ENCODE peak calls at places on chromosomes 3 and 15, in four cellular contexts. T is GM23248, G is GM23338, E is PC-3. N is an unnamed sample.

GRCh38 chr3:60953406-60953805 is 297.8 kb downstream of the FHIT start:
- DNase-seq in T (peak), G (no peak), E (peak), N (no peak)

GRCh38 chr15:96421211-96421610 is 90.7 kb downstream of the NR2F2 start:
- DNase-seq in T (peak), G (peak), E (no peak), N (peak)

GRCh38 chr3:83320726-83321125 is 1559.3 kb upstream of the GBE1 start:
- DNase-seq in T (no peak), G (no peak), E (peak), N (no peak)

GRCh38 chr15:79779739-79780138 is 117.1 kb downstream of the MTHFS start:
- DNase-seq in T (no peak), G (no peak), E (no peak), N (no peak)

GRCh38 chr3:21377366-21377765 is 373.6 kb downstream of the ZNF385D start:
- DNase-seq in T (no peak), G (no peak), E (no peak), N (no peak)

GRCh38 chr3:15581471-15582394 is 19.6 kb downstream of the HACL1 start:
- DNase-seq in T (no peak), G (no peak), E (no peak), N (no peak)

GRCh38 chr3:62493116-62493801 is 119.9 kb upstream of the FEZF2 start:
- DNase-seq in T (peak), G (peak), E (no peak), N (peak)

GRCh38 chr3:129061888-129062834 is 1.6 kb downstream of the GP9 start:
- DNase-seq in T (no peak), G (no peak), E (no peak), N (no peak)

GRCh38 chr3:156657862-156658731 is 16.3 kb upstream of the TIPARP start:
- DNase-seq in T (no peak), G (no peak), E (no peak), N (no peak)

GRCh38 chr3:190425833-190426232 is 23.9 kb downstream of the TMEM207 start:
- DNase-seq in T (no peak), G (no peak), E (no peak), N (no peak)

GRCh38 chr15:72790302-72790955 is 6.9 kb upstream of the ADPGK start:
- DNase-seq in T (peak), G (no peak), E (no peak), N (no peak)

GRCh38 chr3:102580760-102581159 is 145.9 kb downstream of the ZPLD1 start:
- DNase-seq in T (no peak), G (no peak), E (no peak), N (no peak)

GRCh38 chr3:11764931-11765363 is 81.7 kb downstream of the TAMM41 start:
- DNase-seq in T (peak), G (no peak), E (peak), N (no peak)

GRCh38 chr3:17258823-17259436 is 374.2 kb downstream of the PLCL2 start:
- DNase-seq in T (peak), G (peak), E (peak), N (peak)

GRCh38 chr3:166284994-166285393 is 447.8 kb upstream of the BCHE start:
- DNase-seq in T (no peak), G (no peak), E (peak), N (no peak)

GRCh38 chr3:143613226-143613625 is 235.0 kb downstream of the SLC9A9 start:
- DNase-seq in T (peak), G (no peak), E (no peak), N (no peak)

GRCh38 chr15:72451224-72451623 is 22.9 kb upstream of the ARIH1 start:
- DNase-seq in T (no peak), G (no peak), E (no peak), N (no peak)

GRCh38 chr15:91306155-91306554 is 206.1 kb downstream of the SV2B start:
- DNase-seq in T (no peak), G (no peak), E (no peak), N (no peak)
- TF ChIP-seq EZH2phosphoT487 in T (no peak), G (no peak), E (no peak), N (no peak)

DNA sequence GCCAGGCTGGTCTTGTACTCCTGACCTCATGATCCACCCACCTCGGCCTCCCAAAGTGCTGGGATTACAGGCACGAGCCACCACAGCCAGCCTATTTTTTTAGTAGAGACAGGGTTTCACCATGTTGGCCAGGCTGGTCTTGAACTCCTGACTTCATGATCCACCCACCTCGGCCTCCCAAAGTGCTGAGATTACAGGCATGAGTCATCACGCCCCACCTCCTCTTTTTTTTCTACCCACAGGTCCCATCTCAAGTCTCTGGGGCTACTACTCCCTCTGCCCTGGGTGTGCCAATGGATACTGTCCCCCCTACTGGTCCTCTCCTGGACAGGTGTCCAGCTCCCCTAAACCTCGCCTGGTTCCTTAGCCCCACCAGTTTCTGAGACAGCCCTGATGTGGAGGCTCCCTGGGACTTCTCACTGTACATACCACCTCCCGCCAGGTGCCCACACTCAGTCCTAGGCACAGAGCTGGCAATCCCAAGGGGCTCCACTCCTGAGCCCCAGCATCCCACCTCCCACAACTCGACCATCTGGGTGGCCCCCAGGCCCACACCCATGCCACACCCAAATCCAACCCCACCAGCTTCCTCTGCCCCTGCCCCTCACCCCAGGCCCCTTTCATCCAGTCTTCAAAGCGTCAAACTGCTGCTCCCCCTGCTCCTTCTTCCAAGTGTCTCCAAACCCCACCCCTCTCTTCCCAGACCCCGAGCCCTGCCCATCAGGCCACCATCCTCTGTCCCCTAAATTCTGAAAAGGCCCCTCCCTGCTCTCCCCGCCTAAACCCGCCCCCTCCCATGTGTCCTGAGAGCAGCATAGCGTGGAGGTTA is 13.1 kb upstream of the CYP11A1 start:
- DNase-seq in T (no peak), G (peak), E (no peak), N (no peak)
- TF ChIP-seq EZH2 in T (no peak), G (no peak), E (no peak), N (no peak)

GRCh38 chr15:99508807-99509311 is 56.9 kb upstream of the MEF2A start:
- DNase-seq in T (no peak), G (no peak), E (peak), N (no peak)
- TF ChIP-seq EZH2phosphoT487 in T (no peak), G (no peak), E (no peak), N (no peak)

DNA sequence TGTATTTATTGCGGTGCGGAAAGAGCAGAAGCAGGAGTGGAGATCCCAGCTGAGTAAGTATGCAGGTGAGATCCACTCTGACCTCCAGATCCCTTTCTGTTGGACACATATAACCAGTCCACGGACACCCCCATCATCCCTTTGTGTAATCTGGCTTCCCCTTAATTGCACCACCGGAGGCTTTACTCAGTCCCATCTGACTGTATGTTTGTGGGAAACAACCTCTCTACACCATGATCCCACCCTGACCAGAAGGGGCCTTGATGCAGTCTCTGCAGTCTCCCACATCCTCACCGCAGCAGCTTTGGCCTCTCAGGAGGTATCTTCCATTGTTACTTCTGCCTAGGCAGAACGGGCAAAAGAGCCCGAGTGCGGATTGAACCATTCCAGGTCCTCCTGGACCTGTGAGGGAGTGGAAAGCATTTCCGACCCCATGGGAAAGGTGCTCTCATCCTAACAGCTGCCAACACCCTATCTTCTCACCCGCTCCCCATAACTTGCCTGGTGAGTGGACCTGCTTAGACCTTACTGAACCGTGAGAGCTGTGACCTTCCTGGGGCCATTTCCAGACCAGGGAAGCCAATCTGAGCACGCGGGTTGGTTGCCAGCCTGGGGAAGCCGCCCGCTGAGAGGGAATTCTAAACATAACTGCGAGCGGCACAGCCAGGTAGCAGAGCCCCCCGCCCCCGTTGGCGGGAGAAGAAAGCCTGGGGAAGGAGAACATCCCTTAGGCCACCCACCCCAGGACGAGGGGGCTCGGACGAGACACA is 1.1 kb downstream of the SLCO2A1 start:
- DNase-seq in T (no peak), G (peak), E (no peak), N (peak)
- TF ChIP-seq EZH2 in T (no peak), G (no peak), E (no peak), N (no peak)

DNA sequence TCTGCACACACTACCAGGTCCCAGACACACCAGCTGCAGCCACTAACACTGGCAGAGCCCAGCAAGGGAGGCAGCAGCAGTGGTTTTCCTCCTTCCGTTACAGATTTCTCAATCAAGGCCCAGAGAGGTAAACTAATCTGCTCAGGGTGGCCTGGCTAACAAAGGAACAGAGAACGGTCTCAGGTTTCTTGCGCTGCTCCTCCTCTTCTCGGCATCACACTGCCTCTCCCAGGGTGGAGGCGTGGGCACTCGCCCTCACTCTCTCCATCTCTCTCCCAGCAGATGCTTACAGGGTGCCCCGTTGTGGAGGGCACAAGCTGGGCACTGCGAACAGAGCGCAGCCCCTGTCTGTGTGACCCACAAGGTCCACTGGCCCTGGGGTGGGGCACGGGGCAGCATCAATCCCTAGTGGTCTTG is 228.7 kb downstream of the VPS13C start:
- DNase-seq in T (no peak), G (peak), E (no peak), N (peak)
- TF ChIP-seq EZH2phosphoT487 in T (no peak), G (no peak), E (no peak), N (no peak)

N was measured in neural progenitor cell.